ENCODE peak calls at places on chromosomes 4 and X, in six cellular contexts. O, S, T, A, N and Q are unnamed samples. For H3K4me1, the result is how much of the 10 kb centered on the place peaks cover.

GRCh38 chr4:58740897-58741296 is 1630.7 kb upstream of the IGFBP7 start:
- DNase-seq in O (no peak), S (no peak), T (no peak), A (no peak), N (no peak), Q (no peak)

GRCh38 chrX:794311-794710 is 163.7 kb downstream of the SHOX start:
- DNase-seq in O (no peak), S (no peak), T (no peak), A (no peak), N (no peak), Q (no peak)

GRCh38 chrX:21932277-21932996 is 8.1 kb upstream of the SMS start:
- DNase-seq in O (no peak), S (no peak), T (peak), A (peak), N (no peak), Q (no peak)

GRCh38 chrX:555589-556220 is 74.9 kb upstream of the SHOX start:
- DNase-seq in O (no peak), S (no peak), T (no peak), A (no peak), N (no peak), Q (no peak)

GRCh38 chrX:123084797-123085196 is 99.3 kb upstream of the GRIA3 start:
- DNase-seq in O (no peak), S (no peak), T (no peak), A (no peak), N (no peak), Q (no peak)

GRCh38 chr4:8010618-8011017 is 71.0 kb upstream of the AFAP1 start:
- DNase-seq in O (no peak), S (peak), T (no peak), A (peak), N (peak), Q (no peak)

GRCh38 chr4:35500812-35501211 is 743.5 kb downstream of the ARAP2 start:
- DNase-seq in O (no peak), S (no peak), T (no peak), A (no peak), N (no peak), Q (no peak)

GRCh38 chr4:52889778-52890400 is 27.8 kb downstream of the RASL11B start:
- DNase-seq in O (no peak), S (no peak), T (peak), A (no peak), N (no peak), Q (no peak)

GRCh38 chr4:100170986-100171385 is 19.3 kb downstream of the DDIT4L start:
- DNase-seq in O (no peak), S (no peak), T (peak), A (no peak), N (no peak), Q (no peak)

GRCh38 chrX:24925430-24925829 is 90.3 kb downstream of the ARX start:
- DNase-seq in O (no peak), S (no peak), T (peak), A (peak), N (no peak), Q (no peak)

GRCh38 chr4:162557516-162558106 is 393.8 kb upstream of the FSTL5 start:
- DNase-seq in O (no peak), S (no peak), T (no peak), A (no peak), N (no peak), Q (no peak)

GRCh38 chr4:182189107-182189878 is 53.9 kb upstream of the TENM3 start:
- DNase-seq in O (no peak), S (no peak), T (no peak), A (peak), N (no peak), Q (no peak)

GRCh38 chr4:39565925-39566630 is 38.8 kb upstream of the UGDH start:
- DNase-seq in O (no peak), S (no peak), T (peak), A (peak), N (no peak), Q (no peak)

GRCh38 chr4:122045533-122045932 is 93.7 kb upstream of the TRPC3 start:
- DNase-seq in O (no peak), S (no peak), T (peak), A (peak), N (peak), Q (no peak)

GRCh38 chrX:121052122-121052521 is 4.7 kb downstream of the GLUD2 start:
- DNase-seq in O (no peak), S (no peak), T (no peak), A (no peak), N (no peak), Q (no peak)

GRCh38 chr4:26943391-26943790 is 82.8 kb downstream of the STIM2 start:
- DNase-seq in O (no peak), S (no peak), T (no peak), A (no peak), N (no peak), Q (no peak)

GRCh38 chrX:45849261-45849660 is 648.6 kb upstream of the DIPK2B start:
- DNase-seq in O (no peak), S (no peak), T (peak), A (peak), N (no peak), Q (peak)

GRCh38 chr4:92952426-92952825 is 648.7 kb downstream of the GRID2 start:
- DNase-seq in O (no peak), S (no peak), T (no peak), A (no peak), N (no peak), Q (no peak)

GRCh38 chrX:19725545-19726102 is 161.8 kb downstream of the SH3KBP1 start:
- DNase-seq in O (no peak), S (no peak), T (no peak), A (peak), N (no peak), Q (no peak)

GRCh38 chr4:41718907-41719306 is 29.6 kb downstream of the PHOX2B start:
- DNase-seq in O (no peak), S (no peak), T (no peak), A (peak), N (no peak), Q (no peak)

GRCh38 chr4:167035390-167035789 is 198.9 kb downstream of the SPOCK3 start:
- DNase-seq in O (no peak), S (no peak), T (no peak), A (no peak), N (no peak), Q (no peak)

GRCh38 chrX:128460835-128461234 is 408.6 kb upstream of the ACTRT1 start:
- DNase-seq in O (no peak), S (no peak), T (peak), A (no peak), N (no peak), Q (no peak)

GRCh38 chr4:8874896-8875680 is 3.4 kb upstream of the HMX1 start:
- DNase-seq in O (no peak), S (no peak), T (no peak), A (no peak), N (no peak), Q (no peak)

GRCh38 chr4:1467581-1468458 is 61.6 kb upstream of the NKX1-1 start:
- DNase-seq in O (no peak), S (no peak), T (no peak), A (no peak), N (no peak), Q (no peak)

GRCh38 chr4:31657859-31658258 is 937.7 kb downstream of the PCDH7 start:
- DNase-seq in O (no peak), S (no peak), T (no peak), A (peak), N (no peak), Q (no peak)

DNA sequence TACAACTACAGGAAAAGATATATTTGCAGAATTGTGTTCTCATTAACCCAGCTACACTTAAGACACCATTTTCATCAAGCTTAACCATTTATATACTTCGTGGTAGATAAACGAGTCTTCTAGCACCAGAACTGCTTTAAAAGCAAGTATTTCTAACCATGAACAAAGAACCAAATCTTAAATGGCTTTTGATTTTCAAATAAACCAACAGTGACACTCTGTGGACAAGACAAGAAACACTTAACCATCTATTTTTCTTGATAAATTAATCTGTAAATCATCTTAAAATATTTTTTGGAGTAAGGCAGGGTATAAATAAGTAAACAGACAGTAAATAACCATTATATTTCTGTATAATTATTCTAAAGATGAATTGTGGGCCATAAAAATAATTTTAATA is 10.2 kb downstream of the BEND2 start:
- DNase-seq in O (no peak), S (no peak), T (no peak), A (peak), N (no peak), Q (no peak)
- TF ChIP-seq CTCF in O (peak), S (no peak), T (no peak), A (peak), N (peak), Q (peak)

GRCh38 chr4:71261001-71261400 is 77.8 kb upstream of the SLC4A4 start:
- DNase-seq in O (peak), S (no peak), T (no peak), A (no peak), N (peak), Q (no peak)

GRCh38 chr4:71258323-71258722 is 80.5 kb upstream of the SLC4A4 start:
- DNase-seq in O (no peak), S (no peak), T (no peak), A (no peak), N (no peak), Q (no peak)

GRCh38 chr4:71260544-71260943 is 78.3 kb upstream of the SLC4A4 start:
- DNase-seq in O (no peak), S (no peak), T (no peak), A (no peak), N (no peak), Q (no peak)

GRCh38 chr4:71259305-71259704 is 79.5 kb upstream of the SLC4A4 start:
- DNase-seq in O (no peak), S (no peak), T (no peak), A (no peak), N (no peak), Q (no peak)

GRCh38 chr4:71259911-71260331 is 78.9 kb upstream of the SLC4A4 start:
- DNase-seq in O (no peak), S (no peak), T (no peak), A (no peak), N (no peak), Q (no peak)
- H3K4me1 ChIP-seq in O (half or more), S (under half), T (under half), A (under half), N (under half), Q (under half)

GRCh38 chr4:138831943-138832342 is 183.6 kb upstream of the NOCT start:
- DNase-seq in O (no peak), S (no peak), T (no peak), A (no peak), N (no peak), Q (no peak)
- TF ChIP-seq CTCF in O (no peak), S (no peak), T (no peak), A (no peak), N (no peak), Q (no peak)

DNA sequence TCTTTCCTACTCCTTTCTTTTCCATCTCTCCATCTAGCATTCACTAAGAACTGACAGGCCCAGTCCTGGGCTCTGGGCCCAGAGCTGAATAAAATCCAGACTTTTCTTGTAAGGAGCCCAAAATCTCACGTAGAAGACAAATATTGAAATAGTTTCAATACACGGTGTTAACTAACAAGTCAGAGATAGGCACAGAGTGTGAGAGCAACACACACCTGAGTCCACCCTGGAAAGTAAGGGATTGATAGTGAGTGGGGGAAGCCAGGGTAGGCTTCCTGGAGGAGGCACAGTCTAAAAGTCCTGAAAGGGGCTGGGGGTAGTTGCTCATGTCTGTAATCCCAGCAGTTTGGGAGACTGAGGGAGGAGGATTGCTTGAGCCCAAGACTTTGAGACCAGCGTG is 73.1 kb upstream of the EFNB1 start:
- DNase-seq in O (no peak), S (no peak), T (no peak), A (no peak), N (no peak), Q (no peak)
- H3K4me1 ChIP-seq in O (under half), S (under half), T (under half), A (under half), N (under half), Q (under half)

GRCh38 chrX:111719426-111720210 is 38.6 kb downstream of the ALG13 start:
- DNase-seq in O (no peak), S (no peak), T (peak), A (peak), N (no peak), Q (no peak)
- TF ChIP-seq CTCF in O (no peak), S (no peak), T (no peak), A (peak), N (peak), Q (no peak)

GRCh38 chrX:63426519-63426918 is 75.4 kb upstream of the SPIN4 start:
- DNase-seq in O (no peak), S (no peak), T (peak), A (no peak), N (no peak), Q (peak)
- H3K4me1 ChIP-seq in O (under half), S (under half), T (under half), A (under half), N (under half), Q (under half)